ENCODE peak calls at places on chromosome 2, in eight cellular contexts. W is prostate gland, H is GM23338, I is SK-N-SH, Q is HCT116, L is sigmoid colon, C is H1, O is transverse colon. Z is an unnamed sample. For H3K4me1, the result is how much of the 10 kb centered on the place peaks cover.

GRCh38 chr2:234631896-234632514 is 135.1 kb upstream of the ARL4C start:
- DNase-seq in O (no peak), Q (no peak), L (no peak), W (no peak), I (no peak), C (peak), H (peak), Z (no peak)

GRCh38 chr2:45729753-45730512 is 78.5 kb downstream of the PRKCE start:
- DNase-seq in H (peak), C (no peak), Q (peak), I (no peak), W (no peak), O (no peak), L (no peak), Z (no peak)

GRCh38 chr2:138071720-138072719 is 107.7 kb downstream of the HNMT start:
- DNase-seq in W (peak), O (no peak), L (no peak), C (no peak), H (no peak), Q (no peak), I (no peak), Z (no peak)

GRCh38 chr2:149826471-149827125 is 239.0 kb upstream of the MMADHC start:
- DNase-seq in I (no peak), H (no peak), Q (no peak), W (no peak), O (no peak), L (no peak), C (no peak), Z (no peak)

GRCh38 chr2:105518897-105519296 is 120.0 kb upstream of the FHL2 start:
- DNase-seq in L (no peak), W (no peak), H (no peak), Q (no peak), O (peak), I (no peak), C (no peak), Z (no peak)

GRCh38 chr2:226855766-226856165 is 19.9 kb downstream of the RHBDD1 start:
- DNase-seq in C (no peak), H (no peak), O (no peak), I (peak), Q (no peak), W (no peak), L (no peak), Z (no peak)

GRCh38 chr2:23617167-23617787 is 232.3 kb downstream of the KLHL29 start:
- DNase-seq in H (no peak), O (peak), I (no peak), W (peak), L (peak), Q (no peak), C (no peak), Z (peak)

GRCh38 chr2:48219234-48219554 is 310.8 kb upstream of the STON1 start:
- DNase-seq in H (no peak), W (no peak), C (no peak), I (no peak), Q (no peak), O (no peak), L (no peak), Z (no peak)

GRCh38 chr2:102037681-102038080 is 45.9 kb downstream of the IL1R2 start:
- DNase-seq in O (no peak), Q (no peak), I (no peak), H (no peak), C (no peak), W (no peak), L (no peak), Z (no peak)

GRCh38 chr2:122634261-122634660 is 878.8 kb downstream of the TSN start:
- DNase-seq in L (no peak), I (no peak), H (no peak), W (no peak), Q (no peak), O (no peak), C (no peak), Z (no peak)

GRCh38 chr2:64594563-64594989 is 59.1 kb downstream of the SERTAD2 start:
- DNase-seq in O (no peak), I (no peak), W (no peak), C (no peak), Q (no peak), H (no peak), L (no peak), Z (no peak)

GRCh38 chr2:112646102-112646719 is 472 bp downstream of the SLC20A1 start:
- DNase-seq in H (peak), O (no peak), I (peak), L (peak), W (peak), C (no peak), Q (no peak), Z (no peak)

GRCh38 chr2:102771114-102771513 is 9.3 kb downstream of the TMEM182 start:
- DNase-seq in O (no peak), H (no peak), C (no peak), Q (no peak), W (no peak), L (no peak), I (no peak), Z (no peak)

GRCh38 chr2:239811001-239811798 is 213.9 kb downstream of the NDUFA10 start:
- DNase-seq in O (no peak), I (no peak), H (no peak), L (peak), Q (no peak), C (no peak), W (no peak), Z (peak)

GRCh38 chr2:145460151-145460550 is 940.2 kb upstream of the ZEB2 start:
- DNase-seq in W (no peak), Q (no peak), H (no peak), L (no peak), I (no peak), C (no peak), O (no peak), Z (no peak)

GRCh38 chr2:174965992-174966789 is 39.0 kb downstream of the CHN1 start:
- DNase-seq in L (no peak), Q (no peak), W (no peak), H (no peak), O (no peak), C (no peak), I (no peak), Z (no peak)

GRCh38 chr2:130359466-130359865 is 3.6 kb downstream of the PTPN18 start:
- DNase-seq in C (no peak), O (no peak), Q (no peak), W (no peak), I (no peak), H (no peak), L (no peak), Z (no peak)

GRCh38 chr2:181203412-181203811 is 223.0 kb downstream of the UBE2E3 start:
- DNase-seq in O (no peak), L (no peak), C (no peak), H (no peak), I (no peak), W (no peak), Q (peak), Z (no peak)

GRCh38 chr2:172404824-172405223 is 22.6 kb upstream of the ITGA6 start:
- DNase-seq in I (no peak), H (no peak), O (no peak), L (no peak), C (no peak), W (no peak), Q (no peak), Z (no peak)

GRCh38 chr2:1134629-1135028 is 184.0 kb downstream of the SNTG2 start:
- DNase-seq in O (no peak), H (no peak), Q (no peak), L (peak), W (no peak), I (no peak), C (no peak), Z (no peak)

GRCh38 chr2:240919786-240920782 is 13.9 kb downstream of the CROCC2 start:
- DNase-seq in O (peak), W (no peak), C (no peak), L (peak), H (no peak), I (peak), Q (no peak), Z (peak)

GRCh38 chr2:150490466-150490865 is 3.0 kb upstream of the RND3 start:
- DNase-seq in W (no peak), O (no peak), L (no peak), C (no peak), Q (no peak), I (no peak), H (no peak), Z (no peak)

DNA sequence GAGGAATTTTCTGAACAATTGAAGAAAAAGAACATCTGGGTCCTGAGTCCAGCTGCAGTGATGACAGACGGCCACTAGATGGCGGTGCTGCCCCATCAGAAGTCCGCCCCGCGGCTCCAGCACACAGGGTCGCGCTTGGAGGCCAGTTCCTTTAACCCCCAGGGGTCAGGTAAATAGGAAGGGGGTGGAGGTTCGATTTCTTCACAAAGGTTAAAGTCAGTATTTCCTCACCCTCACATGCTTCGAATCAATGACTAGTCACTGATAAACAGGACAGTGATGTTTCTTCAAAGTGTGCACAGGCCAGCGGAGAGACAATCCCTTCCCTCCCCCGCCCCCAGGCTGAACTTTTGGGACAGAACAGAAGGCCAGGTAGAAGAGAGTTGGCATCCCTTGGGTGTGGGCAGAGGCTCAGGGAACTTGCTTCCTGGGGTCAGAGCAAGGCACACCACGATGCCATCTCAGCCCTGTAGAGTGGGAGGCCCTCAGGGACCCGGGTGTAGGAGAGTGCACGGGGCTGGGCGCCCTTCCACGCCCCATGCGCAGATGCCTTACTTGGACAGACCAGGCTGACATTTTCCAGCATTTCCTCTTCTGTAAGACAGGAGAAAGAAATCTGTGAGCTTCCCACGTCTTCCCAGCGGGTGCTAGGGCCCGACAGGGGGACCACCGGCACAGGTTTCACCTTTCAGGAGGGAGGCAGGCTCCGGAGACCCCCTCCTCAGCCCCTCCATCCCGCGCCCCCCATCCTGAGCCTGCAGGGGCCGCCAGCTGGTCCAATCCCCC is 722 bp downstream of the APOB start:
- DNase-seq in I (peak), O (peak), Q (peak), L (peak), C (peak), H (peak), W (peak), Z (peak)
- H3K4me1 ChIP-seq in I (under half), O (under half), Q (under half), L (under half), C (under half), H (under half), W (under half), Z (under half)

DNA sequence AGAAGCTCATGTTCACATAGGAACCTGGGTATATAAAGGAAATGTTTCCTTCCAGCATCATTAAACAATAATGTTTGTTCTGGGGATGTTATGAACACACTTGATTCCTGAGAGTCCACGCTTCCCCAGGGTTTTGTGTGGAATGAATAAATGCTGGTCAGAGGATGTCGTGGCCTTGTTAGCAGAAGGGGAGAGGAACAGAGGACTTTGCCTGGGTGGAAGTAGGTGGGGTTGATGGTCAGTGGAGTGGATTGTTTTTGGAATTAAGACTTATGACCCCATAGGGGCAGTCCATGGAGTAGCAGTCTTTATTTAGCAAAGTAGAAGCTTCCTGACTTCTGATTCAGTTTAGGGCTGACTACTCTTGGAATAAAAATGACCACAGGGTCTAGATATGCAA is 139.6 kb downstream of the MYO1B start:
- DNase-seq in L (no peak), O (no peak), I (no peak), H (no peak), C (no peak), Q (no peak), W (no peak), Z (no peak)
- H3K27ac ChIP-seq in L (no peak), O (no peak), I (peak), H (no peak), C (no peak), Q (no peak), W (no peak), Z (no peak)

DNA sequence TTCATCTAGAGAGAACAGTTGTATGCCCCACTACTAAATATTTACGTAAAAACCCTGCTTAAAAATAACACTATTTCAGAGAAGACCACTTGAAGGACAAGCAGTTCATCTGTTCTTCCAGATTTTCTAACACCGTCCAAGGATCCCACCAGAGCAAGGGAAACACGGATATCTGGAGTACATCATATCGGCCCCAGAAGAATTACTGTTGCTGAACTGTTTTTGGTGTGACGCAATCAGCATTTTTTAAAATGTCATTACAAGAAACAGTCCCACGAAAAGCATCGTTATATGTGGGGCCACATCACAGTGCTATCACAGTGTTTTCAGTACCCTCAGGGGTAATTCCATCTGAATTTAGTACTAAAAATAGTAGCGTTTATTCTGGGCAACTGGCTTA is 134.5 kb upstream of the PKDCC start:
- DNase-seq in O (no peak), H (no peak), W (no peak), I (no peak), L (no peak), C (no peak), Q (no peak), Z (no peak)
- TF ChIP-seq POLR2AphosphoS5 in O (peak), H (no peak), W (no peak), I (no peak), L (peak), C (no peak), Q (no peak), Z (no peak)

DNA sequence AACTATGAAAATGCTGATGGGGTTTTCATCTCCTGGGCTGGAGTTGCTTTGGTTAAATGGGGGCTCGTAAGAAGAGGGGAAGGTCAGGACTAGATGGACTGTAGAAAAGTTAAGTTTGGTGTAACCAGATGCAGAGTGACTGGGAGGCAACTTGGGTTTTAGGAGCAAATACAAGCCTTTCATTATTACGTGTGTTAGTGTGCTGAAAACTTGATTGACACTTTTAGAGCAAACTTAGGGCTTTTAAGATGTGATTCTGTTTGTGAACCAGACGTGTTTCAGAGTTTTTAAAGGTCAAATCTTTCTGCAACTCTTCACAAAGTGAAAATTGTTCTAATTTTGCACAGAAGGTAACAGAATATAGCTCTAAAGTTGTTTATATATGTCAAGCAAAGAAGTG is 460.8 kb upstream of the HNRNPA3 start:
- DNase-seq in H (no peak), L (no peak), Q (no peak), W (no peak), O (no peak), C (no peak), I (no peak), Z (no peak)
- H3K4me1 ChIP-seq in H (under half), L (under half), Q (under half), W (under half), O (under half), C (under half), I (under half), Z (under half)

GRCh38 chr2:10086950-10087349 is 6.7 kb upstream of the CYS1 start:
- DNase-seq in O (no peak), W (no peak), L (no peak), Q (no peak), I (no peak), C (no peak), H (no peak), Z (no peak)

GRCh38 chr2:10085852-10086148 is 5.6 kb upstream of the CYS1 start:
- DNase-seq in I (no peak), O (no peak), H (no peak), C (no peak), W (no peak), Q (no peak), L (no peak), Z (no peak)

GRCh38 chr2:10089565-10090183 is 9.5 kb upstream of the CYS1 start:
- DNase-seq in W (no peak), I (no peak), L (no peak), H (no peak), Q (no peak), O (no peak), C (no peak), Z (no peak)

GRCh38 chr2:10084956-10085851 is 5.0 kb upstream of the CYS1 start:
- DNase-seq in O (no peak), W (no peak), L (no peak), I (no peak), Q (no peak), H (no peak), C (no peak), Z (no peak)

GRCh38 chr2:10087360-10087759 is 7.1 kb upstream of the CYS1 start:
- DNase-seq in W (no peak), C (no peak), O (no peak), L (no peak), I (no peak), Q (no peak), H (no peak), Z (no peak)
- H3K27ac ChIP-seq in W (no peak), C (no peak), O (no peak), L (no peak), I (no peak), Q (no peak), H (no peak), Z (no peak)

DNA sequence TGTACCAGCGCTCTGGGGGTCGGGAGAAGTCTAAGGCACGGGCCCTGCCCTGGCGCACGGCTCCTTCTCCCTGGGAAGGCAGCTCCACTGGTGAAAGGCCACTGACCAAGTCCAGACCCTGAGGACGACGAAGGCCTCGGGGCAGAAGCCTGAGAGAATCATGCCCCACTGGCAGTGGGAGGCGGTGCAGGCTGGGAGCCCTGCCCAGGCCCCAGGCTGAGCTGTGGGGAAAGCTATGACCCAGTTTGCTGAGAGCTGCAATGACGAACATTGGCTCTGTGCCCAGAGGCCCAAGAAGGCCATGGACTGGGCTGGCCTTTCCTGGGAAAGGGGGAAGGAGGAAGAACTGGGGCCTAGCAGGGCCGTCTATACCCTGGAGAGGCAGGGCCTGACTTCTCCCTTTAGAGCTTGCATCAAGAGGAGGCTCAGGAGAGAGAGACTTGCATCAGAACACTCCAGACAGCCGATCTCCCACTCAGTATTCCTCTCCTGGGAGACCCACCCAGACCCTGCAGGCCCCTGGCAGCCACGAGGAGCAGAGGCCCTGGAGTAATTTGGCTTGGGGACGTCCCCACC is 32.9 kb downstream of the HS1BP3 start:
- DNase-seq in O (peak), L (peak), C (no peak), Q (peak), W (peak), I (peak), H (no peak), Z (peak)
- TF ChIP-seq POLR2AphosphoS5 in O (peak), L (peak), C (no peak), Q (peak), W (peak), I (peak), H (no peak), Z (peak)

GRCh38 chr2:31088516-31089195 is 49.6 kb downstream of the GALNT14 start:
- DNase-seq in H (no peak), W (no peak), O (no peak), Q (no peak), L (no peak), C (no peak), I (no peak), Z (no peak)

GRCh38 chr2:31087491-31087890 is 50.7 kb downstream of the GALNT14 start:
- DNase-seq in I (no peak), C (no peak), L (no peak), H (no peak), W (no peak), O (no peak), Q (no peak), Z (no peak)

GRCh38 chr2:31083204-31083993 is 54.8 kb downstream of the GALNT14 start:
- DNase-seq in C (no peak), H (no peak), W (no peak), L (no peak), Q (no peak), I (no peak), O (no peak), Z (no peak)

GRCh38 chr2:31089645-31090044 is 48.6 kb downstream of the GALNT14 start:
- DNase-seq in Q (no peak), C (no peak), O (no peak), L (no peak), W (no peak), I (no peak), H (peak), Z (no peak)

DNA sequence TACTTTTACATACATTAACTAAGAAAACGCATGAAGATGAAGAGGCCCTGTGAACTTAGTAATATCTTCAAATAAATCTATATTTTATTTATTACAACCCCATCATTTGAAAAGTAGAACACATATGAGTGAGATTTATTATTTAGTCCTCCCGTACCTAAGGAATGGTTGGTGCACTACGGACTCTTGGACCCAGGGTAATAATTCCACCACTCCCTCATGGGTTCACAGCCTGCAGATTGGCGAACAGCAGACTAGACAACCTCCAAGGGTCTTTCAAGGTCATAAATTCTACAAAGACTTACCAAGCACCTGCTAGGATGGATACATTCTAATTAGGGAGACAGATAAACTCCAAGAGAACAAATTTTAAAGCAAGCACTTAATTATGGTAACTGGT is 51.7 kb downstream of the GALNT14 start:
- DNase-seq in I (no peak), C (no peak), Q (no peak), W (no peak), H (no peak), L (no peak), O (no peak), Z (no peak)
- H3K4me1 ChIP-seq in I (under half), C (under half), Q (under half), W (under half), H (under half), L (under half), O (under half), Z (under half)

GRCh38 chr2:40283111-40283909 is 168.6 kb downstream of the SLC8A1 start:
- DNase-seq in C (no peak), W (no peak), O (no peak), Q (no peak), I (no peak), H (no peak), L (no peak), Z (no peak)
- H3K27ac ChIP-seq in C (no peak), W (peak), O (peak), Q (no peak), I (no peak), H (no peak), L (peak), Z (no peak)

Z was measured in spleen.